ENCODE peak calls at places on chromosomes 13 and 19, in ten cellular contexts. One of them, this sample, is unnamed.

GRCh38 chr13:99002191-99002710 is 24.4 kb upstream of the DOCK9 start:
- DNase-seq in effector CD4-positive, alpha-beta T cell: no peak
- DNase-seq in activated T-cell treated with anti-CD3 and anti-CD28 coated beads, Interleukin-2, amount 50 U/mL, for 48 hours: no peak
- DNase-seq in NCI-H2029: no peak
- DNase-seq in mesendoderm: no peak
- DNase-seq in activated CD4-positive, alpha-beta T cell treated with anti-CD3 and anti-CD28 coated beads, Interleukin-2, amount 50 U/mL, for 24 hours: no peak
- DNase-seq in stimulated activated CD4-positive, alpha-beta T cell treated with anti-CD3 and anti-CD28 coated beads, Interleukin-2, amount 100 ng/mL, for 24 hours: no peak
- DNase-seq in HFFc6: no peak
- DNase-seq in sciatic nerve: no peak
- DNase-seq in IMR-90: no peak
- DNase-seq in this sample: no peak

GRCh38 chr13:40963927-40964326 is 55.2 kb downstream of the ELF1 start:
- DNase-seq in activated T-cell treated with anti-CD3 and anti-CD28 coated beads, Interleukin-2, amount 50 U/mL, for 48 hours: no peak
- DNase-seq in activated CD4-positive, alpha-beta T cell treated with anti-CD3 and anti-CD28 coated beads, Interleukin-2, amount 50 U/mL, for 24 hours: no peak
- DNase-seq in NCI-H2029: no peak
- DNase-seq in effector CD4-positive, alpha-beta T cell: no peak
- DNase-seq in mesendoderm: peak; percentile 13
- DNase-seq in IMR-90: peak; percentile 66
- DNase-seq in stimulated activated CD4-positive, alpha-beta T cell treated with anti-CD3 and anti-CD28 coated beads, Interleukin-2, amount 100 ng/mL, for 24 hours: no peak
- DNase-seq in HFFc6: peak; percentile 50
- DNase-seq in sciatic nerve: no peak
- DNase-seq in this sample: no peak

GRCh38 chr19:29665826-29666633 is 769 bp downstream of the PLEKHF1 start:
- DNase-seq in effector CD4-positive, alpha-beta T cell: no peak
- DNase-seq in NCI-H2029: no peak
- DNase-seq in activated CD4-positive, alpha-beta T cell treated with anti-CD3 and anti-CD28 coated beads, Interleukin-2, amount 50 U/mL, for 24 hours: no peak
- DNase-seq in stimulated activated CD4-positive, alpha-beta T cell treated with anti-CD3 and anti-CD28 coated beads, Interleukin-2, amount 100 ng/mL, for 24 hours: peak; percentile 33
- DNase-seq in activated T-cell treated with anti-CD3 and anti-CD28 coated beads, Interleukin-2, amount 50 U/mL, for 48 hours: peak; percentile 47
- DNase-seq in HFFc6: peak; percentile 14
- DNase-seq in sciatic nerve: peak; percentile 72
- DNase-seq in IMR-90: peak; percentile 66
- DNase-seq in mesendoderm: peak; percentile 79
- DNase-seq in this sample: no peak

GRCh38 chr19:45772130-45772880 is 3.3 kb upstream of the SIX5 start:
- DNase-seq in HFFc6: no peak
- DNase-seq in stimulated activated CD4-positive, alpha-beta T cell treated with anti-CD3 and anti-CD28 coated beads, Interleukin-2, amount 100 ng/mL, for 24 hours: no peak
- DNase-seq in IMR-90: no peak
- DNase-seq in activated T-cell treated with anti-CD3 and anti-CD28 coated beads, Interleukin-2, amount 50 U/mL, for 48 hours: no peak
- DNase-seq in effector CD4-positive, alpha-beta T cell: no peak
- DNase-seq in NCI-H2029: no peak
- DNase-seq in mesendoderm: no peak
- DNase-seq in sciatic nerve: no peak
- DNase-seq in activated CD4-positive, alpha-beta T cell treated with anti-CD3 and anti-CD28 coated beads, Interleukin-2, amount 50 U/mL, for 24 hours: no peak
- DNase-seq in this sample: no peak

GRCh38 chr19:12792853-12793289 is 1.6 kb downstream of the JUNB start:
- DNase-seq in IMR-90: no peak
- DNase-seq in mesendoderm: no peak
- DNase-seq in activated CD4-positive, alpha-beta T cell treated with anti-CD3 and anti-CD28 coated beads, Interleukin-2, amount 50 U/mL, for 24 hours: no peak
- DNase-seq in effector CD4-positive, alpha-beta T cell: no peak
- DNase-seq in stimulated activated CD4-positive, alpha-beta T cell treated with anti-CD3 and anti-CD28 coated beads, Interleukin-2, amount 100 ng/mL, for 24 hours: no peak
- DNase-seq in sciatic nerve: no peak
- DNase-seq in HFFc6: no peak
- DNase-seq in NCI-H2029: no peak
- DNase-seq in activated T-cell treated with anti-CD3 and anti-CD28 coated beads, Interleukin-2, amount 50 U/mL, for 48 hours: no peak
- DNase-seq in this sample: no peak

GRCh38 chr13:45512148-45512498 is 47.4 kb downstream of the COG3 start:
- DNase-seq in activated T-cell treated with anti-CD3 and anti-CD28 coated beads, Interleukin-2, amount 50 U/mL, for 48 hours: no peak
- DNase-seq in sciatic nerve: no peak
- DNase-seq in effector CD4-positive, alpha-beta T cell: no peak
- DNase-seq in IMR-90: peak; percentile 50
- DNase-seq in activated CD4-positive, alpha-beta T cell treated with anti-CD3 and anti-CD28 coated beads, Interleukin-2, amount 50 U/mL, for 24 hours: no peak
- DNase-seq in stimulated activated CD4-positive, alpha-beta T cell treated with anti-CD3 and anti-CD28 coated beads, Interleukin-2, amount 100 ng/mL, for 24 hours: no peak
- DNase-seq in HFFc6: peak; percentile 23
- DNase-seq in NCI-H2029: no peak
- DNase-seq in mesendoderm: no peak
- DNase-seq in this sample: no peak

GRCh38 chr13:97284558-97284957 is 62.4 kb downstream of the MBNL2 start:
- DNase-seq in HFFc6: no peak
- DNase-seq in effector CD4-positive, alpha-beta T cell: no peak
- DNase-seq in activated CD4-positive, alpha-beta T cell treated with anti-CD3 and anti-CD28 coated beads, Interleukin-2, amount 50 U/mL, for 24 hours: no peak
- DNase-seq in mesendoderm: no peak
- DNase-seq in sciatic nerve: no peak
- DNase-seq in activated T-cell treated with anti-CD3 and anti-CD28 coated beads, Interleukin-2, amount 50 U/mL, for 48 hours: no peak
- DNase-seq in stimulated activated CD4-positive, alpha-beta T cell treated with anti-CD3 and anti-CD28 coated beads, Interleukin-2, amount 100 ng/mL, for 24 hours: no peak
- DNase-seq in IMR-90: peak; percentile 50
- DNase-seq in NCI-H2029: no peak
- DNase-seq in this sample: no peak

GRCh38 chr13:25291691-25292090 is 4.4 kb upstream of the MTMR6 start:
- DNase-seq in NCI-H2029: no peak
- DNase-seq in activated T-cell treated with anti-CD3 and anti-CD28 coated beads, Interleukin-2, amount 50 U/mL, for 48 hours: no peak
- DNase-seq in activated CD4-positive, alpha-beta T cell treated with anti-CD3 and anti-CD28 coated beads, Interleukin-2, amount 50 U/mL, for 24 hours: no peak
- DNase-seq in HFFc6: no peak
- DNase-seq in sciatic nerve: no peak
- DNase-seq in mesendoderm: no peak
- DNase-seq in effector CD4-positive, alpha-beta T cell: no peak
- DNase-seq in stimulated activated CD4-positive, alpha-beta T cell treated with anti-CD3 and anti-CD28 coated beads, Interleukin-2, amount 100 ng/mL, for 24 hours: no peak
- DNase-seq in IMR-90: no peak
- DNase-seq in this sample: no peak

This sample was measured in type B pancreatic cell.